ENCODE peak calls at places on chromosomes 4 and X, in six cellular contexts. B is CD4-positive, alpha-beta T cell; J is thoracic aorta; O is GM23248; G is transverse colon; Q is H7. I is an unnamed sample.

GRCh38 chr4:121791481-121791880 is 9.6 kb upstream of the EXOSC9 start:
- DNase-seq in J (no peak), Q (no peak), O (peak; percentile 88), B (no peak), G (no peak), I (no peak)

GRCh38 chr4:55396305-55397023 is 707 bp downstream of the TMEM165 start:
- DNase-seq in G (peak; percentile 57), O (peak; percentile 73), J (no peak), Q (peak; percentile 79), B (peak; percentile 5), I (peak; percentile 72)

GRCh38 chr4:73208376-73208775 is 50.2 kb downstream of the ANKRD17 start:
- DNase-seq in B (no peak), J (no peak), G (no peak), Q (no peak), O (peak; percentile 76), I (no peak)

GRCh38 chr4:123553733-123554132 is 157.1 kb downstream of the SPRY1 start:
- DNase-seq in G (no peak), J (no peak), O (no peak), Q (no peak), B (no peak), I (no peak)

GRCh38 chrX:137234651-137235402 is 201.0 kb upstream of the GPR101 start:
- DNase-seq in O (no peak), J (no peak), B (no peak), G (no peak), Q (no peak), I (no peak)

GRCh38 chrX:50211510-50211909 is 6.9 kb downstream of the CCNB3 start:
- DNase-seq in Q (peak; percentile 8), O (peak; percentile 31), B (no peak), J (no peak), G (no peak), I (peak; percentile 23)

GRCh38 chrX:136347706-136348105 is 46.9 kb downstream of the ADGRG4 start:
- DNase-seq in O (no peak), G (no peak), J (no peak), Q (no peak), B (no peak), I (no peak)

GRCh38 chr4:87213425-87213824 is 7.0 kb downstream of the KLHL8 start:
- DNase-seq in O (no peak), B (no peak), G (no peak), J (no peak), Q (peak; percentile 5), I (no peak)

GRCh38 chr4:156223985-156224384 is 270.3 kb upstream of the CTSO start:
- DNase-seq in B (no peak), G (no peak), Q (no peak), O (no peak), J (no peak), I (no peak)

GRCh38 chrX:70476934-70477733 is 32.5 kb downstream of the DLG3 start:
- DNase-seq in O (peak; percentile 56), J (no peak), B (no peak), G (peak; percentile 78), Q (no peak), I (no peak)

GRCh38 chrX:118116308-118117068 is at the start of gene KLHL13:
- DNase-seq in O (peak; percentile 40), G (peak; percentile 26), B (no peak), Q (peak; percentile 93), J (no peak), I (peak; percentile 69)

GRCh38 chr4:133129237-133129636 is 19.9 kb upstream of the PCDH10 start:
- DNase-seq in O (no peak), Q (no peak), J (no peak), B (no peak), G (no peak), I (no peak)

GRCh38 chrX:9153299-9153698 is 119.4 kb upstream of the FAM9B start:
- DNase-seq in J (no peak), O (peak; percentile 66), Q (no peak), G (no peak), B (no peak), I (no peak)

GRCh38 chr4:146134761-146135160 is 40.8 kb upstream of the LSM6 start:
- DNase-seq in B (no peak), J (no peak), Q (no peak), G (peak; percentile 78), O (no peak), I (no peak)

GRCh38 chrX:642436-643210 is 12.0 kb downstream of the SHOX start:
- DNase-seq in G (no peak), B (no peak), O (no peak), J (no peak), Q (no peak), I (no peak)
- H3K27me3 ChIP-seq in G (peaks cover 71% of the 10 kb centered on the region), B (peaks cover 37% of the 10 kb centered on the region), O (no peaks in the 10 kb centered on the region), J (no peaks in the 10 kb centered on the region), Q (peaks cover 85% of the 10 kb centered on the region), I (no peaks in the 10 kb centered on the region)

DNA sequence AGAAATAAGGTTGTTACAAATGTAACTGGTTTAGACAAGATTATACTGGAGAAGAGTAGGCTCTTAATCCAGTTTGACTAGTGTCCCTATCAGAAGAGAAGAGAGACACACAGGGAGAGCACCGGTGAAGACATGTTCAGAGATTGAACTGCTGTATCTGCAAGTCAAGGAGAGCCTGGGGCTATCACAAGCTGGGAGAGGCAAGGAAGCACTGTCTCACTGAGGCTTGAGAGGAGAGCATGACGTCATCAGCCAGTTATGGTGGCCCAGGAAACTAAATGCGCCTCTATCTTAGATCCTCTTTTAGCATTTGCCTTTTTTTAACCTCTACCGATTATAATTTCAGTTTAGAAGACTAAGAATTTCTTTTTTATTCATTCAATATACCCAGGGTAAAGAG is 583.4 kb downstream of the TRAM1L1 start:
- DNase-seq in B (no peak), O (no peak), J (no peak), Q (no peak), G (no peak), I (no peak)
- H3K27me3 ChIP-seq in B (no peaks in the 10 kb centered on the region), O (no peaks in the 10 kb centered on the region), J (no peaks in the 10 kb centered on the region), Q (no peaks in the 10 kb centered on the region), G (no peaks in the 10 kb centered on the region), I (no peaks in the 10 kb centered on the region)

DNA sequence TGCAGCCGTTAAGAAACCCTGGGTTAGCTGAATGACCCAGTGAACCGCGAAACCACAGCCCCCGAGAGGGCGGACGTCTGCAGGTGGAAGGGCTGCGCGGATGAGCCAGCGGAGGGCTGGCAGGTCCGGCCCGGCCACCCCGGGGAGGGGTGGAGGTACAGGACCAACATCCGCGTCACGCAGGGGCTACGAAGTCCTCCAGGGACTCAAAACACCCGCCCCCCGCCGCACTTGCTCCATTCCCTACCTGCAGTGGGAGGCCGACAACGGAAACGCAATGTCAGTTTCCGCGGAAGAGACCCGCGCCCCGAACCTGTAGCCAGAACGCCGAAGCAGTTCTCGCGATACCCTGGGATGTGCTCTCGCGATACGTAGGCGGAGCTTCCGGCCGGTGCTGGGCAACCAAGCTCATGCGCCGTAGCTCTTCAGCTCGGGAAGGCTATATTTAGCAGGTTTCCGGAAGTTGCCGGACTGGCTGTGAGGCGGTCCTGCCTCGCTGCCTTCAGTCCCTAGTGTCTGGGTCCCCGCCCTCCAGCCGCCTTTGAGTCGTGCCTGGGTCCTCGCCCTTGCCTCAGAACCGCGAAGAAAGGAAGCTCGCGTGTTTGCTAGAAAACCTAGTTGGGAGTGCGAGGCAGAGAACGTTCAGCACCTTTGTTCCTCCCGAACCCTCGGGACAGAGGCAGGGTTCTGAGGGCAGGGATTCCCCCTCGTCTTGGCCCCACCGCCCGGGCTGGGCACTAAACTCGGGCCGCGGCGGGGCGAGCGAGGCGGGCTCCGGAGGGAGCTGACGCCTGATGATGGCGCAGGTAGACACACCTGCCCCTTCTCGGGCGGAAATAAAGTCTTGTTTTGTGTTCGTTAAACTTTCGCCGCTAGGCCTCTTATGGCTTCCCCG is at the start of the genes OFD1 and TRAPPC2:
- DNase-seq in O (peak; percentile 95), G (peak; percentile 97), Q (peak; percentile 88), B (peak; percentile 85), J (peak; percentile 63), I (peak; percentile 89)
- H3K27me3 ChIP-seq in O (no peaks in the 10 kb centered on the region), G (no peaks in the 10 kb centered on the region), Q (no peaks in the 10 kb centered on the region), B (no peaks in the 10 kb centered on the region), J (no peaks in the 10 kb centered on the region), I (no peaks in the 10 kb centered on the region)

DNA sequence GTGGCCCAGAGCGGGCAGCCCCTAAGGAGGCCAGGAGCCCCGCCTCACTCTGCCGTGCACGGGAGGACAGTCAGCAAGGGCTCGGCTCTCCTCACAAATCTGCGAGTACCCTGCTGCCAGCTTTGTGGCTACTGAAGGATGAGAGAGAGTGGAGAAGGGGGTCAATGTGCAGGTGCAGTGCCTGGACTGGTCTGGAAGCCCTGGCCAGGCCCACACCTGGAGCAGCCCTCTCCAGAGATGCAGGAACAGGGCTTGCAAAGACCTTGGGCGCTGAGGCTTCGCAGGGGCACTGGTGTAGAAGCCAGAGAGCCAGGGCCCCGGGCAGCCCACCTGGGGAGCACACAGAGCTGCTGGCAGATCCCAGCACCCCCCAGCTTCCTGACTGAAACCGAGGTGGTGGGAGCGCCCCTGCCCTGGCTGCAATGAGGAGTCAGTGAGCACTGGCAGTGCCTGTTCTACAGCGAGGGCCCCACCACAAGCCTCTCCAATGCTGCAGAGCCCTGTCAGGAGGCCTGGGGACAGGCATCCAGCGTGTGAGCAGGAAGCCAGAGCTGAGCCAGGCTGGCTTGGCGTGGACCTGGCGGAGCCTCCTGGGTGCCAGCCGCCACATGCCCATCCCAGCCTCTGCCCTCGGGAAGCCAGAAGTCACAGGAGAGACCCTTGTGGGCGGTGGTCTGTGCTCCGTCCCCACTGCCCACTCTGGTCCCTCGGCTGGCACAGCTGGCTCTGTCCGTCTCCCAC is 3.9 kb downstream of the SPON2 start:
- DNase-seq in G (no peak), B (no peak), Q (no peak), O (no peak), J (no peak), I (no peak)
- H3K27me3 ChIP-seq in G (peaks cover 48% of the 10 kb centered on the region), B (peaks cover 27% of the 10 kb centered on the region), Q (peaks cover 58% of the 10 kb centered on the region), O (peaks cover 10% of the 10 kb centered on the region), J (peaks cover 13% of the 10 kb centered on the region), I (peaks cover 48% of the 10 kb centered on the region)

GRCh38 chrX:40009890-40010289 is 87.9 kb downstream of the BCOR start:
- DNase-seq in J (no peak), O (no peak), B (no peak), G (no peak), Q (peak; percentile 67), I (no peak)

GRCh38 chrX:40010550-40011364 is 87.0 kb downstream of the BCOR start:
- DNase-seq in Q (peak; percentile 77), B (no peak), J (no peak), G (no peak), O (no peak), I (peak; percentile 54)

GRCh38 chrX:40009462-40009851 is 88.3 kb downstream of the BCOR start:
- DNase-seq in B (no peak), O (peak; percentile 34), G (no peak), Q (peak; percentile 79), J (no peak), I (peak; percentile 60)

GRCh38 chrX:40007746-40008705 is 89.7 kb downstream of the BCOR start:
- DNase-seq in Q (peak; percentile 78), G (no peak), B (no peak), J (no peak), O (no peak), I (no peak)

GRCh38 chrX:40008841-40009461 is 88.8 kb downstream of the BCOR start:
- DNase-seq in Q (peak; percentile 83), G (peak; percentile 29), O (peak; percentile 43), J (no peak), B (no peak), I (peak; percentile 82)
- H3K27me3 ChIP-seq in Q (peaks cover 88% of the 10 kb centered on the region), G (no peaks in the 10 kb centered on the region), O (no peaks in the 10 kb centered on the region), J (no peaks in the 10 kb centered on the region), B (peaks cover 45% of the 10 kb centered on the region), I (no peaks in the 10 kb centered on the region)

GRCh38 chrX:151552721-151553120 is 10.8 kb upstream of the PASD1 start:
- DNase-seq in B (no peak), J (no peak), O (no peak), G (no peak), Q (no peak), I (no peak)
- H3K27me3 ChIP-seq in B (no peaks in the 10 kb centered on the region), J (no peaks in the 10 kb centered on the region), O (no peaks in the 10 kb centered on the region), G (no peaks in the 10 kb centered on the region), Q (no peaks in the 10 kb centered on the region), I (no peaks in the 10 kb centered on the region)

I was measured in BE2C.